ENCODE peak calls at places on chromosomes 16 and 17, in four cellular contexts. O is IMR-90, Y is A549, L is K562. J is an unnamed sample.

GRCh38 chr16:30394603-30395154 is 541 bp upstream of the ZNF48 start:
- DNase-seq in L (peak), Y (no peak), O (peak), J (no peak)

GRCh38 chr16:84611041-84611440 is 6.8 kb downstream of the COTL1 start:
- DNase-seq in O (peak), Y (no peak), L (no peak), J (no peak)

GRCh38 chr16:31695667-31696066 is 168.0 kb downstream of the AHSP start:
- DNase-seq in Y (no peak), L (no peak), O (no peak), J (no peak)

GRCh38 chr16:57112403-57113041 is 20.1 kb downstream of the CPNE2 start:
- DNase-seq in L (peak), O (no peak), Y (no peak), J (no peak)

GRCh38 chr17:38663125-38663751 is 11.5 kb downstream of the EPOP start:
- DNase-seq in Y (peak), L (peak), O (peak), J (peak)

GRCh38 chr16:89113661-89114060 is 20.0 kb downstream of the ACSF3 start:
- DNase-seq in Y (no peak), O (no peak), L (no peak), J (no peak)

GRCh38 chr17:57035971-57036481 is 49.0 kb upstream of the AKAP1 start:
- DNase-seq in L (no peak), O (no peak), Y (no peak), J (no peak)

GRCh38 chr16:52921104-52921503 is 131.6 kb downstream of the CHD9NB start:
- DNase-seq in L (no peak), Y (no peak), O (no peak), J (no peak)

GRCh38 chr17:3576970-3577369 is 19.4 kb upstream of the TRPV3 start:
- DNase-seq in Y (no peak), O (no peak), L (no peak), J (no peak)

GRCh38 chr17:78330570-78331224 is 29.2 kb downstream of the SOCS3 start:
- DNase-seq in L (no peak), Y (peak), O (no peak), J (no peak)

GRCh38 chr17:55734128-55734781 is 11.6 kb upstream of the TMEM100 start:
- DNase-seq in O (peak), L (peak), Y (no peak), J (no peak)

GRCh38 chr17:61818225-61818624 is 45.1 kb downstream of the BRIP1 start:
- DNase-seq in O (no peak), L (no peak), Y (no peak), J (no peak)

GRCh38 chr17:56697190-56697589 is 103.7 kb downstream of the NOG start:
- DNase-seq in O (no peak), Y (no peak), L (no peak), J (no peak)

GRCh38 chr16:56632160-56632847 is at the start of gene MT1M:
- DNase-seq in O (no peak), Y (no peak), L (no peak), J (no peak)

GRCh38 chr16:57178793-57179212 is 7.0 kb downstream of the PSME3IP1 start:
- DNase-seq in O (peak), L (no peak), Y (no peak), J (no peak)

GRCh38 chr17:76540381-76541300 is 797 bp downstream of the PRCD start:
- DNase-seq in L (peak), Y (peak), O (peak), J (peak)

GRCh38 chr17:41519501-41520224 is 973 bp upstream of the KRT15 start:
- DNase-seq in Y (no peak), O (no peak), L (peak), J (no peak)

GRCh38 chr17:12230411-12230810 is 209.7 kb downstream of the MAP2K4 start:
- DNase-seq in Y (no peak), L (no peak), O (peak), J (no peak)

GRCh38 chr16:12330977-12331376 is 354.4 kb downstream of the SNX29 start:
- DNase-seq in O (no peak), Y (no peak), L (no peak), J (no peak)

GRCh38 chr16:86285938-86286921 is 224.1 kb upstream of the FOXF1 start:
- DNase-seq in L (no peak), Y (no peak), O (peak), J (no peak)

GRCh38 chr16:19696312-19696711 is 21.7 kb downstream of the KNOP1 start:
- DNase-seq in L (peak), Y (peak), O (peak), J (no peak)

GRCh38 chr16:80518436-80518835 is 22.4 kb upstream of the DYNLRB2 start:
- DNase-seq in L (no peak), Y (no peak), O (peak), J (no peak)

GRCh38 chr17:43556292-43556691 is 10.2 kb upstream of the ETV4 start:
- DNase-seq in L (peak), O (peak), Y (peak), J (no peak)

GRCh38 chr16:84732674-84733352 is 33.0 kb downstream of the USP10 start:
- DNase-seq in L (peak), Y (peak), O (no peak), J (no peak)

GRCh38 chr17:57970706-57971105 is 15.5 kb upstream of the CUEDC1 start:
- DNase-seq in L (no peak), O (peak), Y (no peak), J (no peak)

GRCh38 chr17:66952031-66952524 is 12.4 kb upstream of the CACNG4 start:
- DNase-seq in O (peak), L (no peak), Y (peak), J (no peak)

GRCh38 chr17:55416000-55416399 is 5.6 kb downstream of the MMD start:
- DNase-seq in Y (no peak), O (no peak), L (no peak), J (no peak)

GRCh38 chr17:82246365-82247174 is 17.7 kb downstream of the SLC16A3 start:
- DNase-seq in L (no peak), O (peak), Y (peak), J (no peak)

GRCh38 chr17:75338335-75338734 is 49.1 kb upstream of the SLC25A19 start:
- DNase-seq in Y (no peak), L (peak), O (peak), J (no peak)

GRCh38 chr17:70017941-70018340 is 57.1 kb upstream of the KCNJ16 start:
- DNase-seq in Y (no peak), L (no peak), O (no peak), J (no peak)

GRCh38 chr17:40598021-40598927 is 33.0 kb upstream of the CCR7 start:
- DNase-seq in O (no peak), Y (no peak), L (no peak), J (no peak)

GRCh38 chr17:76502326-76503211 is 1.3 kb upstream of the RHBDF2 start:
- DNase-seq in Y (no peak), O (no peak), L (no peak), J (no peak)

GRCh38 chr17:61451538-61452300 is 503 bp upstream of the TBX4 start:
- DNase-seq in O (no peak), L (no peak), Y (no peak), J (no peak)

GRCh38 chr16:84898447-84898846 is 78.7 kb downstream of the CRISPLD2 start:
- DNase-seq in O (peak), L (no peak), Y (peak), J (no peak)

GRCh38 chr16:51461255-51461654 is 310.2 kb upstream of the SALL1 start:
- DNase-seq in L (no peak), Y (no peak), O (no peak), J (no peak)

GRCh38 chr17:9987779-9988585 is 82.9 kb upstream of the RCVRN start:
- DNase-seq in L (peak), O (peak), Y (peak), J (peak)

GRCh38 chr17:16407911-16408588 is 7.3 kb upstream of the TRPV2 start:
- DNase-seq in L (peak), Y (peak), O (peak), J (no peak)

DNA sequence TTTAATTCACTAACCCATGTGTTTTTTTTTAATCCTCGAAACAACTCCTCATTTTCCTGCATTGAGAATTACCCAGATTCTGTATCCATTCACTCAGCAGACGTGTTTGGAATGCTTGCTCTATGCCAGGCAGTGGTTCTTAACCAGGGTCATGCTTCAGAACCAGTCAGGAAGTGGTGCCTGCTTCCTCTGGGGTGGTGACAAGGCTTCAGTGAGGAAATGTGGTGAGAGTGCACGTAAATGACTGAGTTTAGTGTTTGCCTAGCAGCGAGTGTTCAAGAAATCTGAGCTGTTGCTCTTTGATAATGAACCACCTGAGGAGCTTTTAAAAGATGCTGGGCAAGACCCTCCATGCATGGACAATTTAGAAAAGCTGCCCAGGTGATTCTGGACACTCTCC is 9.9 kb downstream of the ZFP90 start:
- DNase-seq in L (no peak), Y (no peak), O (no peak), J (no peak)
- TF ChIP-seq BHLHE40 in L (no peak), Y (no peak), O (no peak), J (no peak)

GRCh38 chr16:87570938-87571867 is 31.1 kb upstream of the JPH3 start:
- DNase-seq in L (peak), Y (peak), O (peak), J (peak)
- TF ChIP-seq BHLHE40 in L (no peak), Y (no peak), O (no peak), J (no peak)

DNA sequence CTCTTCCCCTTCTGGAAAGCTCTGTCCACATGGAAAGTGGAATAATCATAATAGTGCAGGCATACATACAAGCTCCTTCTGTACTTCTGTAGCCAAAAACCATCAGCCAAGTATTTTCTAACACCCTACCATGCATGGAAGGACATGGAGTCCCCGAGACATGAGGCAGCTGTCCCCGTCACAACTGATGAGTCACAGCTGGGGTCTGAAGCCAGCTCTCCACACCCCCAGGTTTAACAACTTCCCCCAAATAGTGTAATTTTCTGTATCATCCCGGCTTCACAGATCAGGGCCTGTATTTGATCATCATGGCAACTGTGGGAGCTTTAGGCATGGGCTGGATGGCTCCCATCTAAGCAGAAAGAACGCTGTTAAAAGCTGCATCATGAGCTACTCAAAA is 16.6 kb downstream of the C16orf96 start:
- DNase-seq in Y (no peak), L (peak), O (no peak), J (no peak)
- TF ChIP-seq BHLHE40 in Y (no peak), L (no peak), O (no peak), J (no peak)

GRCh38 chr16:74666010-74666421 is 661 bp downstream of the RFWD3 start:
- DNase-seq in Y (no peak), O (no peak), L (no peak), J (no peak)
- TF ChIP-seq BHLHE40 in Y (no peak), O (no peak), L (no peak), J (no peak)